ENCODE peak calls at places on chromosomes 11 and 22, in ten cellular contexts. One of them, this sample, is unnamed.

GRCh38 chr22:47213571-47214230 is 451.3 kb downstream of the TBC1D22A start:
- DNase-seq in T-helper 2 cell: peak; percentile 74
- DNase-seq in NCI-H2081: no peak
- DNase-seq in hypothalamus: no peak
- DNase-seq in stimulated activated CD4-positive, alpha-beta T cell treated with anti-CD3 and anti-CD28 coated beads, Interleukin-2, amount 100 ng/mL, for 48 hours: peak; percentile 60
- DNase-seq in activated gamma-delta T cell treated with Interleukin-2 at 50 U/mL for 16 hours: peak; percentile 20
- DNase-seq in activated CD4-positive, alpha-beta T cell treated with anti-CD3 and anti-CD28 coated beads, Interleukin-2, amount 50 U/mL, for 24 hours: peak; percentile 12
- DNase-seq in aorta: no peak
- DNase-seq in colonic mucosa: peak; percentile 38
- DNase-seq in DMS79 treated with DMSO at 0.1 percent for 48 hours: no peak
- DNase-seq in this sample: no peak

GRCh38 chr11:746289-747175 is 732 bp upstream of the TALDO1 start:
- DNase-seq in T-helper 2 cell: peak; percentile 73
- DNase-seq in NCI-H2081: no peak
- DNase-seq in hypothalamus: peak; percentile 68
- DNase-seq in stimulated activated CD4-positive, alpha-beta T cell treated with anti-CD3 and anti-CD28 coated beads, Interleukin-2, amount 100 ng/mL, for 48 hours: no peak
- DNase-seq in activated gamma-delta T cell treated with Interleukin-2 at 50 U/mL for 16 hours: no peak
- DNase-seq in activated CD4-positive, alpha-beta T cell treated with anti-CD3 and anti-CD28 coated beads, Interleukin-2, amount 50 U/mL, for 24 hours: no peak
- DNase-seq in aorta: no peak
- DNase-seq in colonic mucosa: peak; percentile 39
- DNase-seq in DMS79 treated with DMSO at 0.1 percent for 48 hours: peak; percentile 1
- DNase-seq in this sample: no peak

GRCh38 chr22:29330291-29330690 is 14.8 kb upstream of the RASL10A start:
- DNase-seq in T-helper 2 cell: no peak
- DNase-seq in NCI-H2081: no peak
- DNase-seq in hypothalamus: no peak
- DNase-seq in stimulated activated CD4-positive, alpha-beta T cell treated with anti-CD3 and anti-CD28 coated beads, Interleukin-2, amount 100 ng/mL, for 48 hours: no peak
- DNase-seq in activated gamma-delta T cell treated with Interleukin-2 at 50 U/mL for 16 hours: no peak
- DNase-seq in activated CD4-positive, alpha-beta T cell treated with anti-CD3 and anti-CD28 coated beads, Interleukin-2, amount 50 U/mL, for 24 hours: no peak
- DNase-seq in aorta: peak; percentile 72
- DNase-seq in colonic mucosa: no peak
- DNase-seq in DMS79 treated with DMSO at 0.1 percent for 48 hours: no peak
- DNase-seq in this sample: no peak

GRCh38 chr11:79663012-79663411 is 222.2 kb upstream of the TENM4 start:
- DNase-seq in T-helper 2 cell: no peak
- DNase-seq in NCI-H2081: peak; percentile 1
- DNase-seq in hypothalamus: no peak
- DNase-seq in stimulated activated CD4-positive, alpha-beta T cell treated with anti-CD3 and anti-CD28 coated beads, Interleukin-2, amount 100 ng/mL, for 48 hours: no peak
- DNase-seq in activated gamma-delta T cell treated with Interleukin-2 at 50 U/mL for 16 hours: no peak
- DNase-seq in activated CD4-positive, alpha-beta T cell treated with anti-CD3 and anti-CD28 coated beads, Interleukin-2, amount 50 U/mL, for 24 hours: no peak
- DNase-seq in aorta: no peak
- DNase-seq in colonic mucosa: no peak
- DNase-seq in DMS79 treated with DMSO at 0.1 percent for 48 hours: no peak
- DNase-seq in this sample: no peak

GRCh38 chr11:8871283-8871775 is 39.7 kb upstream of the AKIP1 start:
- DNase-seq in T-helper 2 cell: no peak
- DNase-seq in NCI-H2081: peak; percentile 24
- DNase-seq in hypothalamus: peak; percentile 24
- DNase-seq in stimulated activated CD4-positive, alpha-beta T cell treated with anti-CD3 and anti-CD28 coated beads, Interleukin-2, amount 100 ng/mL, for 48 hours: no peak
- DNase-seq in activated gamma-delta T cell treated with Interleukin-2 at 50 U/mL for 16 hours: no peak
- DNase-seq in activated CD4-positive, alpha-beta T cell treated with anti-CD3 and anti-CD28 coated beads, Interleukin-2, amount 50 U/mL, for 24 hours: no peak
- DNase-seq in aorta: no peak
- DNase-seq in colonic mucosa: peak; percentile 76
- DNase-seq in DMS79 treated with DMSO at 0.1 percent for 48 hours: peak; percentile 55
- DNase-seq in this sample: peak; percentile 89

GRCh38 chr11:35364101-35364780 is 55.1 kb downstream of the SLC1A2 start:
- DNase-seq in T-helper 2 cell: no peak
- DNase-seq in NCI-H2081: no peak
- DNase-seq in hypothalamus: peak; percentile 49
- DNase-seq in stimulated activated CD4-positive, alpha-beta T cell treated with anti-CD3 and anti-CD28 coated beads, Interleukin-2, amount 100 ng/mL, for 48 hours: no peak
- DNase-seq in activated gamma-delta T cell treated with Interleukin-2 at 50 U/mL for 16 hours: no peak
- DNase-seq in activated CD4-positive, alpha-beta T cell treated with anti-CD3 and anti-CD28 coated beads, Interleukin-2, amount 50 U/mL, for 24 hours: no peak
- DNase-seq in aorta: peak; percentile 83
- DNase-seq in colonic mucosa: peak; percentile 35
- DNase-seq in DMS79 treated with DMSO at 0.1 percent for 48 hours: no peak
- DNase-seq in this sample: peak; percentile 78

GRCh38 chr11:47276923-47277322 is 7.0 kb downstream of the MADD start:
- DNase-seq in T-helper 2 cell: no peak
- DNase-seq in NCI-H2081: no peak
- DNase-seq in hypothalamus: no peak
- DNase-seq in stimulated activated CD4-positive, alpha-beta T cell treated with anti-CD3 and anti-CD28 coated beads, Interleukin-2, amount 100 ng/mL, for 48 hours: no peak
- DNase-seq in activated gamma-delta T cell treated with Interleukin-2 at 50 U/mL for 16 hours: no peak
- DNase-seq in activated CD4-positive, alpha-beta T cell treated with anti-CD3 and anti-CD28 coated beads, Interleukin-2, amount 50 U/mL, for 24 hours: no peak
- DNase-seq in aorta: no peak
- DNase-seq in colonic mucosa: no peak
- DNase-seq in DMS79 treated with DMSO at 0.1 percent for 48 hours: no peak
- DNase-seq in this sample: no peak

GRCh38 chr11:122319842-122320555 is 204.0 kb upstream of the BLID start:
- DNase-seq in T-helper 2 cell: no peak
- DNase-seq in NCI-H2081: no peak
- DNase-seq in hypothalamus: peak; percentile 50
- DNase-seq in stimulated activated CD4-positive, alpha-beta T cell treated with anti-CD3 and anti-CD28 coated beads, Interleukin-2, amount 100 ng/mL, for 48 hours: no peak
- DNase-seq in activated gamma-delta T cell treated with Interleukin-2 at 50 U/mL for 16 hours: no peak
- DNase-seq in activated CD4-positive, alpha-beta T cell treated with anti-CD3 and anti-CD28 coated beads, Interleukin-2, amount 50 U/mL, for 24 hours: no peak
- DNase-seq in aorta: no peak
- DNase-seq in colonic mucosa: no peak
- DNase-seq in DMS79 treated with DMSO at 0.1 percent for 48 hours: peak; percentile 61
- DNase-seq in this sample: no peak

GRCh38 chr11:118984825-118985224 is 13.1 kb upstream of the CENATAC start:
- DNase-seq in T-helper 2 cell: no peak
- DNase-seq in NCI-H2081: no peak
- DNase-seq in hypothalamus: no peak
- DNase-seq in stimulated activated CD4-positive, alpha-beta T cell treated with anti-CD3 and anti-CD28 coated beads, Interleukin-2, amount 100 ng/mL, for 48 hours: no peak
- DNase-seq in activated gamma-delta T cell treated with Interleukin-2 at 50 U/mL for 16 hours: no peak
- DNase-seq in activated CD4-positive, alpha-beta T cell treated with anti-CD3 and anti-CD28 coated beads, Interleukin-2, amount 50 U/mL, for 24 hours: no peak
- DNase-seq in aorta: no peak
- DNase-seq in colonic mucosa: no peak
- DNase-seq in DMS79 treated with DMSO at 0.1 percent for 48 hours: peak; percentile 64
- DNase-seq in this sample: no peak

GRCh38 chr11:32312865-32313403 is 122.4 kb downstream of the WT1 start:
- DNase-seq in T-helper 2 cell: peak; percentile 57
- DNase-seq in NCI-H2081: peak; percentile 33
- DNase-seq in hypothalamus: no peak
- DNase-seq in stimulated activated CD4-positive, alpha-beta T cell treated with anti-CD3 and anti-CD28 coated beads, Interleukin-2, amount 100 ng/mL, for 48 hours: peak; percentile 31
- DNase-seq in activated gamma-delta T cell treated with Interleukin-2 at 50 U/mL for 16 hours: no peak
- DNase-seq in activated CD4-positive, alpha-beta T cell treated with anti-CD3 and anti-CD28 coated beads, Interleukin-2, amount 50 U/mL, for 24 hours: no peak
- DNase-seq in aorta: no peak
- DNase-seq in colonic mucosa: peak; percentile 18
- DNase-seq in DMS79 treated with DMSO at 0.1 percent for 48 hours: no peak
- DNase-seq in this sample: no peak

GRCh38 chr11:75966546-75967287 is 151.7 kb downstream of the UVRAG start:
- DNase-seq in T-helper 2 cell: peak; percentile 11
- DNase-seq in NCI-H2081: no peak
- DNase-seq in hypothalamus: no peak
- DNase-seq in stimulated activated CD4-positive, alpha-beta T cell treated with anti-CD3 and anti-CD28 coated beads, Interleukin-2, amount 100 ng/mL, for 48 hours: no peak
- DNase-seq in activated gamma-delta T cell treated with Interleukin-2 at 50 U/mL for 16 hours: no peak
- DNase-seq in activated CD4-positive, alpha-beta T cell treated with anti-CD3 and anti-CD28 coated beads, Interleukin-2, amount 50 U/mL, for 24 hours: no peak
- DNase-seq in aorta: no peak
- DNase-seq in colonic mucosa: no peak
- DNase-seq in DMS79 treated with DMSO at 0.1 percent for 48 hours: no peak
- DNase-seq in this sample: no peak

GRCh38 chr11:57566564-57567209 is 785 bp downstream of the UBE2L6 start:
- DNase-seq in T-helper 2 cell: peak; percentile 26
- DNase-seq in NCI-H2081: no peak
- DNase-seq in hypothalamus: no peak
- DNase-seq in stimulated activated CD4-positive, alpha-beta T cell treated with anti-CD3 and anti-CD28 coated beads, Interleukin-2, amount 100 ng/mL, for 48 hours: no peak
- DNase-seq in activated gamma-delta T cell treated with Interleukin-2 at 50 U/mL for 16 hours: no peak
- DNase-seq in activated CD4-positive, alpha-beta T cell treated with anti-CD3 and anti-CD28 coated beads, Interleukin-2, amount 50 U/mL, for 24 hours: no peak
- DNase-seq in aorta: no peak
- DNase-seq in colonic mucosa: no peak
- DNase-seq in DMS79 treated with DMSO at 0.1 percent for 48 hours: no peak
- DNase-seq in this sample: no peak

GRCh38 chr11:17486666-17487065 is 10.0 kb upstream of the ABCC8 start:
- DNase-seq in T-helper 2 cell: no peak
- DNase-seq in NCI-H2081: no peak
- DNase-seq in hypothalamus: no peak
- DNase-seq in stimulated activated CD4-positive, alpha-beta T cell treated with anti-CD3 and anti-CD28 coated beads, Interleukin-2, amount 100 ng/mL, for 48 hours: no peak
- DNase-seq in activated gamma-delta T cell treated with Interleukin-2 at 50 U/mL for 16 hours: no peak
- DNase-seq in activated CD4-positive, alpha-beta T cell treated with anti-CD3 and anti-CD28 coated beads, Interleukin-2, amount 50 U/mL, for 24 hours: no peak
- DNase-seq in aorta: no peak
- DNase-seq in colonic mucosa: no peak
- DNase-seq in DMS79 treated with DMSO at 0.1 percent for 48 hours: no peak
- DNase-seq in this sample: no peak